ENCODE peak calls at places on chromosomes 16 and 17, in five cellular contexts. I is A549, U is right cardiac atrium, V is Karpas-422, P is HCT116. B is an unnamed sample. For H3K4me1, the result is how much of the 10 kb centered on the place peaks cover.

GRCh38 chr17:55564077-55564476 is 52.8 kb upstream of the SMIM36 start:
- DNase-seq in I (no peak), U (no peak), V (no peak), P (no peak), B (no peak)

GRCh38 chr17:33328129-33328528 is 35.0 kb upstream of the ASIC2 start:
- DNase-seq in I (no peak), U (no peak), V (peak), P (no peak), B (no peak)

GRCh38 chr17:75260679-75261335 is 599 bp downstream of the GGA3 start:
- DNase-seq in I (no peak), U (no peak), V (no peak), P (no peak), B (no peak)

GRCh38 chr16:14219983-14220382 is 148.9 kb downstream of the MRTFB start:
- DNase-seq in I (no peak), U (no peak), V (no peak), P (no peak), B (no peak)

GRCh38 chr16:82181456-82182185 is 11.6 kb upstream of the MPHOSPH6 start:
- DNase-seq in I (no peak), U (no peak), V (no peak), P (no peak), B (no peak)

GRCh38 chr16:88103581-88104188 is 152.5 kb downstream of the BANP start:
- DNase-seq in I (no peak), U (no peak), V (no peak), P (no peak), B (no peak)

GRCh38 chr17:17453088-17453487 is 23.7 kb upstream of the MED9 start:
- DNase-seq in I (no peak), U (no peak), V (peak), P (no peak), B (no peak)

GRCh38 chr16:12869681-12870427 is 31.5 kb upstream of the SHISA9 start:
- DNase-seq in I (no peak), U (no peak), V (no peak), P (no peak), B (no peak)

GRCh38 chr16:84647830-84648594 is at the start of gene KLHL36:
- DNase-seq in I (peak), U (peak), V (peak), P (no peak), B (peak)

GRCh38 chr17:51365090-51365489 is 104.7 kb downstream of the UTP18 start:
- DNase-seq in I (no peak), U (no peak), V (no peak), P (no peak), B (no peak)

GRCh38 chr17:68296217-68297140 is 5.2 kb downstream of the ARSG start:
- DNase-seq in I (no peak), U (no peak), V (no peak), P (no peak), B (no peak)

GRCh38 chr17:38746004-38746892 is 1.9 kb downstream of the PCGF2 start:
- DNase-seq in I (no peak), U (peak), V (peak), P (no peak), B (no peak)
- H3K4me1 ChIP-seq in I (under half), U (under half), V (half or more), P (under half), B (half or more)

DNA sequence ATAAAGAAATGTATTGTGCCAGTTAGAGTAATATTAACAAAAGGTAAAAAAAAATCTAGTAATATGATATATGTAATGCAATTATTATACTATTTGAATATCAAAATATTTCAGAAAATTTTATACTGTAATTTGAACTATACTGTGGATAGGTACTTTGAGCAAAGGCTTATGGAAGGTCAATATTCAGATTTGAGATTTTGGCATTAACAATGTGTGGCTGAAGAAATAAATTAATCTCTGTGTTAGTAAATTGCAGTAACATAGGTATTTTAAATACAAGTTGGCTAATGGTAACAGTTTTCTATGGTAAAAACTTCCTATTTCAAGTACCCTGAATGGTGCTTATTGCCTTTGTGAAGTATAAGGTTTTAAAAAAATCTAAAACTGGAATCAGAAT is 23.2 kb upstream of the NACA2 start:
- DNase-seq in I (no peak), U (no peak), V (no peak), P (no peak), B (no peak)
- H3K4me3 ChIP-seq in I (no peak), U (no peak), V (no peak), P (no peak), B (no peak)

GRCh38 chr16:56336711-56337110 is 88.6 kb downstream of the AMFR start:
- DNase-seq in I (no peak), U (no peak), V (no peak), P (no peak), B (no peak)
- H3K27ac ChIP-seq in I (no peak), U (peak), V (no peak), P (no peak), B (no peak)

GRCh38 chr16:24754543-24754942 is 25.1 kb downstream of the TNRC6A start:
- DNase-seq in I (no peak), U (no peak), V (no peak), P (no peak), B (no peak)
- H3K4me1 ChIP-seq in I (under half), U (under half), V (under half), P (under half), B (under half)

GRCh38 chr17:77281024-77281903 is 140.5 kb downstream of the SEC14L1 start:
- DNase-seq in I (peak), U (peak), V (no peak), P (no peak), B (peak)

GRCh38 chr17:77280304-77280910 is 139.6 kb downstream of the SEC14L1 start:
- DNase-seq in I (no peak), U (no peak), V (no peak), P (peak), B (no peak)

GRCh38 chr17:77282524-77283515 is 142.1 kb downstream of the SEC14L1 start:
- DNase-seq in I (no peak), U (no peak), V (no peak), P (no peak), B (no peak)

GRCh38 chr17:77281904-77282367 is 141.2 kb downstream of the SEC14L1 start:
- DNase-seq in I (peak), U (no peak), V (no peak), P (no peak), B (peak)

DNA sequence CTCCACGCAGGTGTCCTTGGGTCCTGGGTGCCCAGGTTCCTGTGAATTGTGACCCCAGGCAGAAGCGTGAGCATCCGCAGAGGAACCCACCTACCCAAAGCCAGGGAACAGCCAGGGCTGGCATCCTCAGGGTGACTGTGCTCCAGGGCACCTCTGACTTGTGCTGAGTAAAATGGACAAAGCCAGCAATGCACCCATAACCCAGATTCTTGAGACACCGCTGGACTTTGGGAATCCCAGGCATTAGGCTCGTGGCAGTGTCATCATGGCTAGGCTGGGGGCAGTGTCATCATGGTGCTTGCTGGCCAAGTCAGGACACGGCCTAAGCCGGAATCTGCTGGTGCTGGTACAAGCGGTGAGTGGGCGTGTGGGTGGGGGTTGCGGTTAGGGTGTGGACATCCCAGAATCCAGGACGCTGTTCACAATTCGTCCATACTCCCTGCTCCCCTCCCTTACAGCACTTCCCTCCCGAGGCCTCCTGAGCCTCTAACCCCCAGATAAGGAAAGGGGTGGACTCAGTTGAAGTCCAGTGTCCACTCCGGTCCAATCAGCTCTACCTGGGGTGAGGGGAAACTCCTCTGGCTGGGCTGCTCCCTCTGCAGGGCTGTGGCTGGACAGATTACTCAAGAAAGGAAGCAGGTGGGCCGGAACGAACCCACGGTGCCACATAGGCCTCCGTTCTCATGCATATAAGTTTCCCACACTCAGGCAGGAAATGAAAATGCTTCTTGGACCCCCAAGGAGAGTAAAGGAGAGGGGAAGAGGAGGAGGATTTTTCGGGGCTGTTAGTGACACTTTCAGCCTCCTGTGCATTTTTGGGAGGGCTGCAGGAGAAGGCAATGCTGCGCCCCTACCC is 138.9 kb downstream of the SEC14L1 start:
- DNase-seq in I (no peak), U (no peak), V (no peak), P (peak), B (no peak)
- H3K4me3 ChIP-seq in I (no peak), U (no peak), V (no peak), P (peak), B (no peak)

GRCh38 chr17:41734949-41735313 is 488 bp upstream of the HAP1 start:
- DNase-seq in I (no peak), U (peak), V (no peak), P (no peak), B (no peak)

GRCh38 chr17:41734139-41734948 is at the start of gene HAP1:
- DNase-seq in I (peak), U (peak), V (no peak), P (no peak), B (peak)

GRCh38 chr17:41737680-41738023 is 3.2 kb upstream of the HAP1 start:
- DNase-seq in I (no peak), U (no peak), V (no peak), P (no peak), B (no peak)

GRCh38 chr17:41736983-41737679 is 2.7 kb upstream of the HAP1 start:
- DNase-seq in I (no peak), U (no peak), V (no peak), P (no peak), B (no peak)

DNA sequence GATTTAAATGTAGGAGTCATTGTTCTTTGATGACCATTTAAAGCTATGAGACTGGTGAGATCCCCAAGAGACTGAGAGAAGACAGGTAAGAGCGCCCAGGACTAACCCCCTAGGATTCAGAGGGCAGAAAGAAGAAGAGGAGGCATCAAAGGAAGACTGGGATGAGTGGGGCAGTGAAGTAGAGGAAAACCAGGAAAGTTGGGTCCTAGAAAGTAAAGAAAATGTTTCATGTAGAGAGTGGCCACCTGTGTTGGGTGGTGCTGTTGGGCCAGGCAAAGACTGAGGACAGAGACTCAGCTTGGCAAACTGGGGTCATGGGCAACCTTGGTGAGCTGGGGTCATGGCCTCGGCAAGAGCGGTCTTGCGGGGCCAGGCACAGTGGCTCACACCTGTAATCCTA is 1.3 kb upstream of the HAP1 start:
- DNase-seq in I (no peak), U (peak), V (no peak), P (no peak), B (no peak)
- H3K27ac ChIP-seq in I (no peak), U (no peak), V (no peak), P (no peak), B (no peak)

DNA sequence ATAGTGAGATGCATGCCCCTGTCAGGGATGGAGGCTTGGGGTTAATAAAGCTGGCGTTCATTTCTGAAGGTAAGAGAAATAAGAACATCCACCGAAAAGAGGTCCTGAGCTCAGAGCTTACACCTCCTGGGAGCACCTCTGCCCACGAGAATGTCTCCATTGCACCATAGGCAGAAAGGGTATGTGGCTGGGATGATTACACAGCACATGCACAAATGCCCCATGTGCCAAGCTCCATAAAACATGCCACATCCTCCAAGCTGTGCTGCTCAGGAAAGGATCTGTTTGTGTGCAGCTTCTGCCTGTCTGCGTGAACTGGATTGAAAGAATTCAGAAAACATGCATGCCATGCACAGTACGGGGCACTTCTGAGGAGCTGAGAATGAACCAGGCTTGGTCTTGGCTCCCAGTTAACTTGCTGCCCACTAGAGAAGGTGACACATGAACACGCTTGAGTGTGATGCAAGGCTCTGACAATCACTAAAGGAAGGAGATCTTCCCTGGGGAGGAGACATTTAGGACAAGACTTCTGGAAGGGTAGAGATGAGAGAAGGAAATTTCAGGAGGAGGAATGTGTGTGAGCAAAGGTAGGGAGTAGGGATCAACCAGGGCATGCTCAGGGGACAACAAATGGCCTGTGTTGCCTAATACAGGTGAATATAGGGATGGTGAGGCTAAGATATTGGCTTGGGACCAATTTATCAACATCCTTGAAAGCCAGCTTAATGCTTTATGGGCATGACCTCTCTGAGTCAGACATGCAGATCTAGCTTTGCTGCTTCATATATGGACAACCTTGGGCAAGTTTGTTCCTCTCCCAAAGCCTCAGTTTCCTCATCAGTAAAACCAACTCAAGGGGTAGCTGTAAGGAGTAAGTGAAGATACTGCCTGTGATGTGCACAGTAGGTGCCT is 32.0 kb upstream of the SMPD3 start:
- DNase-seq in I (no peak), U (no peak), V (no peak), P (no peak), B (no peak)
- H3K4me1 ChIP-seq in I (under half), U (under half), V (under half), P (under half), B (under half)

GRCh38 chr17:12296120-12296727 is 275.5 kb downstream of the MAP2K4 start:
- DNase-seq in I (no peak), U (peak), V (no peak), P (no peak), B (no peak)
- H3K4me3 ChIP-seq in I (no peak), U (no peak), V (no peak), P (no peak), B (no peak)

GRCh38 chr16:67666032-67666537 is 465 bp downstream of the ENKD1 start:
- DNase-seq in I (no peak), U (peak), V (no peak), P (no peak), B (peak)
- H3K27ac ChIP-seq in I (peak), U (no peak), V (no peak), P (peak), B (peak)

DNA sequence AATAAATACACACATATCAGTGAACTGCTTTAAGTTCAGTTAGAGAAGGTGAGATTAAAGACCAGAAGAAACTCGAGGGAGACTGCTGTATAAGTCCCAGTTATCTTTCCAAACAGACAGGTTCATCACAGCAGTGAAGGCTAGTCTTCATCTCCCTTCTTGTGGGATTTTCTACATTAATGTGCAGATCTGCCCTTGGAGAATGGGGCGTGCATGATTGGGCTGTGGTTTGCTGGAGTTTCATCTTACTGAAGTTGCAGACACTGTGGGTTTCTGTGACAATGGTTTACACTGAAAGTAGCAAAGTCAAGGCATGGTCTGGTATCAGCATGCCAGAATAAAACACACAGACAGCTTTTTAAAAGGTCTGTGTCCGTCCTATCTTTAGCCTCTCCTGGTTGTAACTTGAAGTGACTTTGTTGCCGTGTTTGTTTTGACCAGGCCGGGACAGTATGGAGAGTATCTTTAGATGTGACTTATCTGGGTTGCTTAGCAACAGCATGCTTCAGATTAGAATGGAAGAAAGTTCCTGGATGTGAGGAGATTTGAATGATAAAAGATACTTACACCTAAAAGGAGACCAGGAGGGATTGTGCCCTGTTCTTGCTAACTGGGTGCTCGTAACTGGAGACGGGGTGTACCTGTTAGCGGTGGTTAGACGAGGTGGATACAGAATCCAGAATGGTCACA is 16.1 kb downstream of the NAA60 start:
- DNase-seq in I (no peak), U (no peak), V (no peak), P (no peak), B (no peak)
- H3K4me1 ChIP-seq in I (under half), U (under half), V (under half), P (under half), B (under half)

B was measured in left lung.